ENCODE peak calls at places on chromosomes 2 and 18, in six cellular contexts. E is anterior cingulate cortex, N is astrocyte of the spinal cord, W is cerebellar cortex, C is HuH-7.5, Y is Right ventricle myocardium superior. V is an unnamed sample.

GRCh38 chr2:136010126-136010525 is 24.7 kb upstream of the DARS1 start:
- DNase-seq in E (no peak), N (peak; percentile 23), W (no peak), C (no peak), Y (no peak), V (no peak)

GRCh38 chr18:22106536-22107292 is 62.7 kb upstream of the GATA6 start:
- DNase-seq in E (no peak), N (peak; percentile 3), W (no peak), C (no peak), Y (no peak), V (no peak)

GRCh38 chr2:190637903-190638618 is 10.8 kb upstream of the NAB1 start:
- DNase-seq in E (no peak), N (no peak), W (no peak), C (no peak), Y (peak; percentile 65), V (no peak)

GRCh38 chr2:67137699-67138098 is 259.4 kb upstream of the ETAA1 start:
- DNase-seq in E (no peak), N (no peak), W (no peak), C (no peak), Y (no peak), V (no peak)

GRCh38 chr18:79690071-79690470 is 10.5 kb downstream of the CTDP1 start:
- DNase-seq in E (no peak), N (no peak), W (no peak), C (no peak), Y (no peak), V (no peak)

GRCh38 chr18:36829362-36830140 is 624 bp downstream of the KIAA1328 start:
- DNase-seq in E (no peak), N (peak; percentile 44), W (peak; percentile 50), C (no peak), Y (no peak), V (no peak)

GRCh38 chr2:233351423-233351822 is 2.9 kb upstream of the DGKD start:
- DNase-seq in E (no peak), N (peak; percentile 23), W (no peak), C (no peak), Y (no peak), V (no peak)

GRCh38 chr2:81467096-81467495 is 1162.5 kb upstream of the LRRTM1 start:
- DNase-seq in E (no peak), N (no peak), W (no peak), C (no peak), Y (no peak), V (no peak)

GRCh38 chr2:10194021-10194820 is 71.7 kb downstream of the RRM2 start:
- DNase-seq in E (no peak), N (peak; percentile 32), W (no peak), C (no peak), Y (no peak), V (no peak)

GRCh38 chr2:219392754-219393153 is 5.0 kb upstream of the DNPEP start:
- DNase-seq in E (no peak), N (no peak), W (no peak), C (no peak), Y (no peak), V (no peak)

GRCh38 chr2:229488232-229488631 is 217.1 kb upstream of the PID1 start:
- DNase-seq in E (no peak), N (no peak), W (no peak), C (no peak), Y (no peak), V (no peak)

GRCh38 chr2:691825-692224 is 14.6 kb upstream of the TMEM18 start:
- DNase-seq in E (no peak), N (no peak), W (no peak), C (no peak), Y (no peak), V (no peak)

GRCh38 chr18:48002933-48003365 is 72.5 kb upstream of the SMAD2 start:
- DNase-seq in E (no peak), N (peak; percentile 82), W (no peak), C (no peak), Y (peak; percentile 56), V (no peak)

GRCh38 chr2:122263746-122264145 is 508.3 kb downstream of the TSN start:
- DNase-seq in E (no peak), N (no peak), W (no peak), C (no peak), Y (no peak), V (no peak)

GRCh38 chr2:61538920-61539559 is 884 bp upstream of the XPO1 start:
- DNase-seq in E (no peak), N (peak; percentile 41), W (peak; percentile 69), C (no peak), Y (no peak), V (peak; percentile 47)

GRCh38 chr2:142031656-142032055 is 99.2 kb downstream of the LRP1B start:
- DNase-seq in E (no peak), N (no peak), W (no peak), C (no peak), Y (no peak), V (no peak)

GRCh38 chr2:8918412-8918811 is 81.0 kb upstream of the KIDINS220 start:
- DNase-seq in E (no peak), N (no peak), W (no peak), C (no peak), Y (no peak), V (no peak)

GRCh38 chr2:143524001-143524608 is 394.9 kb downstream of the ARHGAP15 start:
- DNase-seq in E (no peak), N (peak; percentile 39), W (no peak), C (no peak), Y (no peak), V (no peak)

GRCh38 chr2:106057206-106057605 is 136.9 kb downstream of the UXS1 start:
- DNase-seq in E (no peak), N (no peak), W (no peak), C (no peak), Y (no peak), V (peak; percentile 15)

GRCh38 chr2:20013061-20013721 is 723 bp upstream of the MATN3 start:
- DNase-seq in E (no peak), N (peak; percentile 38), W (no peak), C (no peak), Y (no peak), V (no peak)

GRCh38 chr2:96254592-96254991 is 11.2 kb downstream of the TMEM127 start:
- DNase-seq in E (no peak), N (no peak), W (peak; percentile 34), C (no peak), Y (peak; percentile 58), V (no peak)

GRCh38 chr2:216950547-216950946 is 90.7 kb upstream of the TNP1 start:
- DNase-seq in E (no peak), N (no peak), W (no peak), C (no peak), Y (no peak), V (no peak)

GRCh38 chr2:57987835-57988573 is 58.6 kb upstream of the VRK2 start:
- DNase-seq in E (no peak), N (peak; percentile 45), W (no peak), C (no peak), Y (no peak), V (no peak)

GRCh38 chr2:234587341-234588053 is 90.6 kb upstream of the ARL4C start:
- DNase-seq in E (no peak), N (peak; percentile 75), W (no peak), C (no peak), Y (no peak), V (no peak)

V was measured in T-helper 2 cell treated with Interferon-gamma antibody and Interleukin-4, amounts not matched to agents 5 μg/mL and 100 μg/mL, for 36 hours.